ENCODE peak calls at places on chromosomes 16 and 17, in four cellular contexts. One of them, this sample, is unnamed.

GRCh38 chr17:2438823-2439222 is 38.0 kb upstream of the MNT start:
- DNase-seq in A549: no peak
- DNase-seq in fibroblast of pulmonary artery: peak
- DNase-seq in OCI-LY7: no peak
- DNase-seq in this sample: no peak

GRCh38 chr16:75491876-75492275 is 3.4 kb downstream of the CHST6 start:
- DNase-seq in A549: peak
- DNase-seq in fibroblast of pulmonary artery: no peak
- DNase-seq in OCI-LY7: peak
- DNase-seq in this sample: no peak

GRCh38 chr16:73015612-73016487 is 32.1 kb downstream of the ZFHX3 start:
- DNase-seq in A549: peak
- DNase-seq in OCI-LY7: no peak
- DNase-seq in fibroblast of pulmonary artery: no peak
- DNase-seq in this sample: no peak

GRCh38 chr17:64622931-64623654 is 39.0 kb downstream of the SMURF2 start:
- DNase-seq in A549: peak
- DNase-seq in fibroblast of pulmonary artery: peak
- DNase-seq in OCI-LY7: no peak
- DNase-seq in this sample: no peak

GRCh38 chr17:4389079-4389478 is 22.6 kb upstream of the UBE2G1 start:
- DNase-seq in A549: no peak
- DNase-seq in OCI-LY7: no peak
- DNase-seq in fibroblast of pulmonary artery: no peak
- DNase-seq in this sample: no peak

GRCh38 chr17:50397919-50398285 is 579 bp upstream of the LRRC59 start:
- DNase-seq in fibroblast of pulmonary artery: no peak
- DNase-seq in OCI-LY7: no peak
- DNase-seq in A549: no peak
- DNase-seq in this sample: no peak

GRCh38 chr16:72940886-72941285 is 107.0 kb downstream of the ZFHX3 start:
- DNase-seq in OCI-LY7: no peak
- DNase-seq in fibroblast of pulmonary artery: no peak
- DNase-seq in A549: no peak
- DNase-seq in this sample: no peak

GRCh38 chr16:28984619-28985135 is at the start of gene LAT:
- DNase-seq in A549: peak
- DNase-seq in OCI-LY7: peak
- DNase-seq in fibroblast of pulmonary artery: no peak
- DNase-seq in this sample: no peak

GRCh38 chr17:37225458-37225857 is 150.3 kb upstream of the C17orf78 start:
- DNase-seq in A549: no peak
- DNase-seq in OCI-LY7: no peak
- DNase-seq in fibroblast of pulmonary artery: no peak
- DNase-seq in this sample: no peak

GRCh38 chr17:72915631-72916081 is 176.8 kb downstream of the SLC39A11 start:
- DNase-seq in fibroblast of pulmonary artery: no peak
- DNase-seq in A549: no peak
- DNase-seq in OCI-LY7: no peak
- DNase-seq in this sample: no peak

GRCh38 chr16:26668026-26668425 is 398.7 kb upstream of the C16orf82 start:
- DNase-seq in OCI-LY7: no peak
- DNase-seq in A549: no peak
- DNase-seq in fibroblast of pulmonary artery: no peak
- DNase-seq in this sample: no peak

GRCh38 chr16:25045696-25046381 is 30.7 kb upstream of the ARHGAP17 start:
- DNase-seq in OCI-LY7: no peak
- DNase-seq in A549: peak
- DNase-seq in fibroblast of pulmonary artery: peak
- DNase-seq in this sample: no peak

GRCh38 chr17:2959371-2960130 is 103.9 kb downstream of the OR1D5 start:
- DNase-seq in fibroblast of pulmonary artery: no peak
- DNase-seq in A549: no peak
- DNase-seq in OCI-LY7: no peak
- DNase-seq in this sample: no peak

GRCh38 chr17:66915204-66915611 is 49.3 kb upstream of the CACNG4 start:
- DNase-seq in fibroblast of pulmonary artery: peak
- DNase-seq in OCI-LY7: no peak
- DNase-seq in A549: peak
- DNase-seq in this sample: no peak

GRCh38 chr17:66945451-66945850 is 19.1 kb upstream of the CACNG4 start:
- DNase-seq in A549: no peak
- DNase-seq in fibroblast of pulmonary artery: no peak
- DNase-seq in OCI-LY7: no peak
- DNase-seq in this sample: no peak

GRCh38 chr16:23597003-23597756 is 1.1 kb upstream of the NDUFAB1 start:
- DNase-seq in A549: peak
- DNase-seq in fibroblast of pulmonary artery: peak
- DNase-seq in OCI-LY7: peak
- DNase-seq in this sample: peak

GRCh38 chr16:27235055-27235937 is 32.0 kb downstream of the KDM8 start:
- DNase-seq in fibroblast of pulmonary artery: peak
- DNase-seq in OCI-LY7: peak
- DNase-seq in A549: peak
- DNase-seq in this sample: peak

GRCh38 chr16:4288148-4288921 is 15.5 kb upstream of the TFAP4 start:
- DNase-seq in A549: peak
- DNase-seq in fibroblast of pulmonary artery: peak
- DNase-seq in OCI-LY7: peak
- DNase-seq in this sample: peak

GRCh38 chr17:6394055-6394454 is 40.9 kb downstream of the AIPL1 start:
- DNase-seq in OCI-LY7: no peak
- DNase-seq in fibroblast of pulmonary artery: no peak
- DNase-seq in A549: no peak
- DNase-seq in this sample: no peak

GRCh38 chr17:64178011-64178825 is 48.3 kb upstream of the ERN1 start:
- DNase-seq in OCI-LY7: no peak
- DNase-seq in fibroblast of pulmonary artery: no peak
- DNase-seq in A549: no peak
- DNase-seq in this sample: no peak

GRCh38 chr17:10265100-10265810 is 66.8 kb upstream of the GAS7 start:
- DNase-seq in fibroblast of pulmonary artery: no peak
- DNase-seq in A549: no peak
- DNase-seq in OCI-LY7: no peak
- DNase-seq in this sample: no peak

GRCh38 chr17:1515640-1516402 is 591 bp downstream of the INPP5K start:
- DNase-seq in A549: peak
- DNase-seq in OCI-LY7: peak
- DNase-seq in fibroblast of pulmonary artery: peak
- DNase-seq in this sample: peak

GRCh38 chr16:81429045-81429521 is 15.5 kb upstream of the CMIP start:
- DNase-seq in A549: peak
- DNase-seq in OCI-LY7: peak
- DNase-seq in fibroblast of pulmonary artery: peak
- DNase-seq in this sample: peak

GRCh38 chr17:15382866-15383265 is 41.5 kb upstream of the TEKT3 start:
- DNase-seq in OCI-LY7: no peak
- DNase-seq in fibroblast of pulmonary artery: no peak
- DNase-seq in A549: no peak
- DNase-seq in this sample: no peak

GRCh38 chr17:44220211-44221071 is 966 bp upstream of the UBTF start:
- DNase-seq in fibroblast of pulmonary artery: peak
- DNase-seq in OCI-LY7: peak
- DNase-seq in A549: peak
- DNase-seq in this sample: peak

GRCh38 chr17:18980682-18981384 is 23.7 kb downstream of the FAM83G start:
- DNase-seq in A549: no peak
- DNase-seq in fibroblast of pulmonary artery: peak
- DNase-seq in OCI-LY7: no peak
- DNase-seq in this sample: no peak

GRCh38 chr17:27630607-27631408 is at the start of gene LGALS9:
- DNase-seq in fibroblast of pulmonary artery: peak
- DNase-seq in OCI-LY7: peak
- DNase-seq in A549: no peak
- DNase-seq in this sample: no peak

GRCh38 chr16:31664683-31665482 is 137.2 kb downstream of the AHSP start:
- DNase-seq in fibroblast of pulmonary artery: peak
- DNase-seq in A549: no peak
- DNase-seq in OCI-LY7: no peak
- DNase-seq in this sample: no peak

GRCh38 chr17:10631048-10631700 is 25.9 kb downstream of the MYH3 start:
- DNase-seq in A549: peak
- DNase-seq in OCI-LY7: no peak
- DNase-seq in fibroblast of pulmonary artery: peak
- DNase-seq in this sample: peak

GRCh38 chr17:76816590-76817135 is 51.5 kb upstream of the MGAT5B start:
- DNase-seq in OCI-LY7: peak
- DNase-seq in A549: peak
- DNase-seq in fibroblast of pulmonary artery: peak
- DNase-seq in this sample: peak

GRCh38 chr16:49546735-49547134 is 173.1 kb downstream of the C16orf78 start:
- DNase-seq in A549: no peak
- DNase-seq in OCI-LY7: no peak
- DNase-seq in fibroblast of pulmonary artery: no peak
- DNase-seq in this sample: no peak

GRCh38 chr16:15899538-15900100 is 11.2 kb upstream of the CEP20 start:
- DNase-seq in A549: peak
- DNase-seq in fibroblast of pulmonary artery: peak
- DNase-seq in OCI-LY7: no peak
- DNase-seq in this sample: no peak

GRCh38 chr16:50769-51591 is 2.4 kb downstream of the POLR3K start:
- DNase-seq in OCI-LY7: no peak
- DNase-seq in A549: no peak
- DNase-seq in fibroblast of pulmonary artery: no peak
- DNase-seq in this sample: no peak

GRCh38 chr17:73748521-73748920 is 104.3 kb upstream of the SDK2 start:
- DNase-seq in OCI-LY7: no peak
- DNase-seq in A549: no peak
- DNase-seq in fibroblast of pulmonary artery: no peak
- DNase-seq in this sample: no peak

GRCh38 chr16:56275076-56275475 is 83.8 kb downstream of the GNAO1 start:
- DNase-seq in fibroblast of pulmonary artery: no peak
- DNase-seq in OCI-LY7: no peak
- DNase-seq in A549: no peak
- DNase-seq in this sample: no peak

GRCh38 chr16:68646948-68647659 is 2.0 kb downstream of the CDH3 start:
- DNase-seq in OCI-LY7: no peak
- DNase-seq in A549: no peak
- DNase-seq in fibroblast of pulmonary artery: no peak
- DNase-seq in this sample: no peak

GRCh38 chr17:39835038-39835786 is 28.9 kb downstream of the IKZF3 start:
- DNase-seq in fibroblast of pulmonary artery: no peak
- DNase-seq in A549: no peak
- DNase-seq in OCI-LY7: no peak
- DNase-seq in this sample: no peak
- TF ChIP-seq CTCF in fibroblast of pulmonary artery: no peak
- TF ChIP-seq CTCF in A549: no peak
- TF ChIP-seq CTCF in OCI-LY7: peak
- TF ChIP-seq CTCF in this sample: no peak

DNA sequence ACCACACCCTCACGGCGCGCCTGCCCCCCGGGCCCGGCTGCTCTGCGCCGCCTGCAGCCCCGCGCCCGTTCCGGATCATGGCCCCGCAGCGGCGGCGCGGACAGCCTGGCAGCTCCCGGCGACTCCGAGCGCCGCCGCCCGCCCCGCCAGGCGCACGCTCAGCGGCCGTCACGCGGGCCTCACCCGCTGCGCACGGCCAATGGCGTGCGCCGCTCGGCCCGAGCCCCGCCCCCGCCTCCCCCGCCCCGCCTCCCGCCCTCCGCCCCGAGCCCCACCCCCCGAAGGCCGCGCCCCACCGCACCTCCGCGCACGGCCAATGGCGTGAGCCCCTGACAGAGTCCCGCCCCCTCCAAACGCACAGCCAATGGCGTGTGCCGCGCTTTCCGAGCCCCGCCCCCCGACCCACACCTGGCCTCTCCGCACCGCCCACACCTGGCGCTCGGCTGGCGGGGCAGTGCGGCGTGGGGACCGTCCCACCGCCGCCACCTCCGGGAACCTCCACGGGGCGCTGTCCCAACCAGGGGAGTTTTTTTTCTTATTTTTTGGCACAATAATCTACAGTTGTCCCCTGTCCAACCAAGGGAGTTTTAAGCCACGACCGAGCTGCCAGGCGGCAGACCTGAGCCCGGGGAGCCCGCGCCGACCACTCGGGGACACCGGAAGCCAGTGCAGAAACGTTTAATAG is at the start of gene PCYT2:
- DNase-seq in fibroblast of pulmonary artery: peak
- DNase-seq in A549: peak
- DNase-seq in OCI-LY7: peak
- DNase-seq in this sample: peak
- TF ChIP-seq CTCF in fibroblast of pulmonary artery: no peak
- TF ChIP-seq CTCF in A549: no peak
- TF ChIP-seq CTCF in OCI-LY7: peak
- TF ChIP-seq CTCF in this sample: no peak

GRCh38 chr17:79837888-79838540 is 1.2 kb downstream of the CBX4 start:
- DNase-seq in OCI-LY7: peak
- DNase-seq in A549: no peak
- DNase-seq in fibroblast of pulmonary artery: no peak
- DNase-seq in this sample: no peak
- TF ChIP-seq CTCF in OCI-LY7: peak
- TF ChIP-seq CTCF in A549: no peak
- TF ChIP-seq CTCF in fibroblast of pulmonary artery: no peak
- TF ChIP-seq CTCF in this sample: no peak

DNA sequence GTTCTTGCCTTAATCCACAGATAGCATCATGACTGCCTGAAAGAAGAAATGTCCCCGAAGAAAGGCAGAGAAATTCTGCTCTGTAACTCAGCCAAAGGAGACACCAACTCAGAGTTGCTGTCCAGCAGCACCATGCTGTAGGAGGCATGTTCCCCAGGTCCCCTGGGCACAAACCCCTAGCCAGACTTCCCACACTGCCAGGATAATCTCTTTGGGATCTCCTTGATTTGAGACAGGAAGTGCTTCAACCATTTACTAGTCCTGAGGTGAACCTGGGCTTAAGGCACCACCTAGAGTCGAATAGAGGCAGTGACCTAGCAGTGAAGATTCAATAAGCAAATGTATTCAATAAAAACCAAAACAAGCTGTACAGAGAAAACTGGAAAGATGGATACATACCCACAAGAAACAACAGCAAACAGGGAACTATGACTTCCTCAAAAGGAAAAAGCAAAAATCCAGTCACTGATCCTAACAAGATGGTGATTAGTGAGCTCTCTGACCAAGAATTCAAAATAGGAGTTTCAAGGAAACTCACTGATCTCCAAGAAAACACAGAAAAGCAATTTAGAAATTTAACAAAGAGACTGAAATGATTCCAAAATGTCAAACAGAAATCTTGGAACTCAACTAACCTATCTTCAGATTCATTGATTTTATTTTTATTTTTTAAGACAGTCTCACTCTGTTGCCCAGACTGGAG is 5.7 kb downstream of the OR4D2 start:
- DNase-seq in OCI-LY7: peak
- DNase-seq in fibroblast of pulmonary artery: peak
- DNase-seq in A549: peak
- DNase-seq in this sample: peak
- TF ChIP-seq CTCF in OCI-LY7: peak
- TF ChIP-seq CTCF in fibroblast of pulmonary artery: peak
- TF ChIP-seq CTCF in A549: peak
- TF ChIP-seq CTCF in this sample: no peak

This sample was measured in endothelial cell.